ENCODE peak calls at places on chromosomes 4 and X, in four cellular contexts. One of them, this sample, is unnamed.

GRCh38 chr4:183360161-183360919 is 38.1 kb upstream of the CLDN24 start:
- DNase-seq in GM12878: no peak
- DNase-seq in K562: no peak
- DNase-seq in GM12891: no peak
- DNase-seq in this sample: no peak

GRCh38 chr4:138259801-138260200 is 17.7 kb upstream of the SLC7A11 start:
- DNase-seq in GM12878: no peak
- DNase-seq in K562: no peak
- DNase-seq in GM12891: no peak
- DNase-seq in this sample: no peak

GRCh38 chr4:110046588-110047049 is 133.9 kb downstream of the EGF start:
- DNase-seq in GM12878: no peak
- DNase-seq in K562: no peak
- DNase-seq in GM12891: no peak
- DNase-seq in this sample: no peak

GRCh38 chrX:130120746-130121504 is 10.6 kb upstream of the ELF4 start:
- DNase-seq in GM12878: no peak
- DNase-seq in K562: peak
- DNase-seq in GM12891: peak
- DNase-seq in this sample: peak

GRCh38 chr4:780730-781492 is 45.0 kb downstream of the CPLX1 start:
- DNase-seq in GM12878: no peak
- DNase-seq in K562: no peak
- DNase-seq in GM12891: no peak
- DNase-seq in this sample: no peak

GRCh38 chr4:132180020-132180427 is 969.1 kb upstream of the PCDH10 start:
- DNase-seq in GM12878: no peak
- DNase-seq in K562: no peak
- DNase-seq in GM12891: no peak
- DNase-seq in this sample: no peak

GRCh38 chr4:156571146-156571545 is 400.5 kb downstream of the PDGFC start:
- DNase-seq in GM12878: no peak
- DNase-seq in K562: no peak
- DNase-seq in GM12891: no peak
- DNase-seq in this sample: no peak

GRCh38 chrX:104987063-104987462 is 233.4 kb downstream of the TEX13A start:
- DNase-seq in GM12878: no peak
- DNase-seq in K562: no peak
- DNase-seq in GM12891: no peak
- DNase-seq in this sample: no peak

GRCh38 chrX:118347131-118347530 is 1.2 kb downstream of the WDR44 start:
- DNase-seq in GM12878: no peak
- DNase-seq in K562: peak
- DNase-seq in GM12891: no peak
- DNase-seq in this sample: no peak

GRCh38 chr4:81839347-81840042 is 367.8 kb upstream of the RASGEF1B start:
- DNase-seq in GM12878: no peak
- DNase-seq in K562: no peak
- DNase-seq in GM12891: no peak
- DNase-seq in this sample: no peak

GRCh38 chr4:52795533-52795932 is 44.3 kb upstream of the ERVMER34-1 start:
- DNase-seq in GM12878: no peak
- DNase-seq in K562: no peak
- DNase-seq in GM12891: no peak
- DNase-seq in this sample: no peak

GRCh38 chrX:7515681-7516413 is 327.1 kb upstream of the VCX start:
- DNase-seq in GM12878: no peak
- DNase-seq in K562: no peak
- DNase-seq in GM12891: no peak
- DNase-seq in this sample: no peak

GRCh38 chr4:1043658-1044468 is 32.4 kb downstream of the FGFRL1 start:
- DNase-seq in GM12878: no peak
- DNase-seq in K562: peak
- DNase-seq in GM12891: no peak
- DNase-seq in this sample: peak

GRCh38 chr4:175947117-175947722 is 118.4 kb upstream of the WDR17 start:
- DNase-seq in GM12878: no peak
- DNase-seq in K562: no peak
- DNase-seq in GM12891: no peak
- DNase-seq in this sample: no peak

GRCh38 chrX:49270249-49270921 is 792 bp downstream of the PPP1R3F start:
- DNase-seq in GM12878: no peak
- DNase-seq in K562: no peak
- DNase-seq in GM12891: no peak
- DNase-seq in this sample: no peak

DNA sequence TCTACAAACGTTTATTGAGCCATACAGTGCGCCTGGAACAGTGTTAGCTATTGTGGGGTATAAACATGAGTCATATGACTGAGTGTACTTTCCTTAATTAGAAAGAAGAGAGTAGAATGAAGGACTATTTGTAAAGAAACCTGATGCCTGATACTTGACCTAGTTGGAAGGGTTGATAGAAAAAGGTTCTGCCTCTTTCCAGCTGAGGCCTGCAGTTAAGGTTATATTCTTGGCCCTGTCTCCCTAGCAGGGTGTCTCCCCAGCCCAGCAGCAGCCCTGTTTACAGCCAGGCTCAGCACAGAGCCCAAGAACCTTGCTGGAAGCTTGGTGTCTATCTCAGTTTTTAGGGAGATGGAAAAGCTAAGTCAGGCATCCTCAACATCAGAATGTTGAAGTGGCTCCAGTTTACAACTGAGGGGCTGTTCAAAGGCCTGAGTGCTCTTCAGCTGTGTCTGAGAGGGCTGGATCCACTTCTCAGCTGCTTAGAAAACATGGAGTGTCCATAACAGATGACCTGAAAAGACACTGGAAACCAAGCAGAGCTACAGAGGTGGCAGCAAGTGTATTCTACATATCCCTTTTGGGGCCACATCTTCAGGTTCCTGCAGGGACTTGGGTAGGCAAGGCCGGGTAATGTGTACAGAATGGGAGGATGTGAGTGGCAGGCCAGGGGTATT is 21.6 kb downstream of the NYX start:
- DNase-seq in GM12878: no peak
- DNase-seq in K562: no peak
- DNase-seq in GM12891: no peak
- DNase-seq in this sample: no peak
- TF ChIP-seq POLR2AphosphoS5 in GM12878: no peak
- TF ChIP-seq POLR2AphosphoS5 in K562: no peak
- TF ChIP-seq POLR2AphosphoS5 in GM12891: no peak
- TF ChIP-seq POLR2AphosphoS5 in this sample: no peak

GRCh38 chrX:50627696-50628095 is 157.1 kb upstream of the DGKK start:
- DNase-seq in GM12878: no peak
- DNase-seq in K562: no peak
- DNase-seq in GM12891: no peak
- DNase-seq in this sample: no peak
- TF ChIP-seq SPI1 in GM12878: no peak
- TF ChIP-seq SPI1 in K562: no peak
- TF ChIP-seq SPI1 in GM12891: no peak
- TF ChIP-seq SPI1 in this sample: no peak

DNA sequence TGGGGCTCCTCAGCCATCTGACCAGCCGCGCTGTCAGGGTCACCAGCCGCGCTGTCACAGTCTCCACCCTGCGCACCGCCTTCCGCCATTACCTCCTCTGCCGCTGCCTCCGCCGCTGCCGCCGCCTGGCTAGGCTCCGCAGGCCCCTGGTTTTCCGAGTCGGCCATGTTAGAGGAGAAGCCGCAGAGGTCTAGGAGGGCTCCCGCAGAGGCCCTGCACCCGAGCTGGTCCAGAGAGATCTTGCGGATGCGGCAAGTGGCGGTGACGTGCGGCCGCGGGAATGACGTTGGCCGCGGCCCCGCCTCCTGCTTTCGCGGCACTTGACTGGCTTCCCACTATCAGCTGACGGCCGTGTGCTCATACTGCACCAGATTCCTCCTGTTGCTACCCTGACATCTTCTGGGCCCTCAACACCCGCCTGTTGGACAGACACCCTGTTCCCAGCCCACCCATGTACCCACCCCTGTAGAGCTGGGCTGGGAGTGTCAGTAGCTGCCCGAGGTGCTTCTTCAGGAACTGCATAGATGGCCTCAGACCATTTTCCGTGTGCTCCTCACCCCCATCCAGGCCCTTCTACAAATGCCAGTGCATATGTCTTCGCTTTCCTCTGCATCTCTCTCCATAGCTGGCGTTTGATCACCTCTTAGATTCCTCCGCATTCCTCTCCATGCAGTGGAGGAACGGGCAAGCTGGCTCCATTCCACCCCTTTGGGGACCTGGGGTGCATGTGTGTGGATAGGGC is at the start of gene NAP1L5:
- DNase-seq in GM12878: peak
- DNase-seq in K562: peak
- DNase-seq in GM12891: peak
- DNase-seq in this sample: peak
- TF ChIP-seq POLR2AphosphoS5 in GM12878: no peak
- TF ChIP-seq POLR2AphosphoS5 in K562: no peak
- TF ChIP-seq POLR2AphosphoS5 in GM12891: no peak
- TF ChIP-seq POLR2AphosphoS5 in this sample: peak

GRCh38 chrX:45803383-45803921 is 602.8 kb upstream of the DIPK2B start:
- DNase-seq in GM12878: no peak
- DNase-seq in K562: no peak
- DNase-seq in GM12891: no peak
- DNase-seq in this sample: peak
- TF ChIP-seq SPI1 in GM12878: no peak
- TF ChIP-seq SPI1 in K562: no peak
- TF ChIP-seq SPI1 in GM12891: no peak
- TF ChIP-seq SPI1 in this sample: no peak

GRCh38 chr4:122831515-122832196 is 5.0 kb downstream of the FGF2 start:
- DNase-seq in GM12878: no peak
- DNase-seq in K562: no peak
- DNase-seq in GM12891: no peak
- DNase-seq in this sample: no peak

GRCh38 chr4:122827258-122827887 is 742 bp downstream of the FGF2 start:
- DNase-seq in GM12878: peak
- DNase-seq in K562: peak
- DNase-seq in GM12891: peak
- DNase-seq in this sample: no peak

GRCh38 chr4:122832732-122833131 is 6.1 kb downstream of the FGF2 start:
- DNase-seq in GM12878: no peak
- DNase-seq in K562: no peak
- DNase-seq in GM12891: no peak
- DNase-seq in this sample: no peak

GRCh38 chr4:122827899-122828601 is 1.4 kb downstream of the FGF2 start:
- DNase-seq in GM12878: peak
- DNase-seq in K562: peak
- DNase-seq in GM12891: peak
- DNase-seq in this sample: no peak

GRCh38 chr4:122830392-122831095 is 3.9 kb downstream of the FGF2 start:
- DNase-seq in GM12878: no peak
- DNase-seq in K562: no peak
- DNase-seq in GM12891: no peak
- DNase-seq in this sample: no peak
- TF ChIP-seq POLR2AphosphoS5 in GM12878: no peak
- TF ChIP-seq POLR2AphosphoS5 in K562: no peak
- TF ChIP-seq POLR2AphosphoS5 in GM12891: no peak
- TF ChIP-seq POLR2AphosphoS5 in this sample: no peak

DNA sequence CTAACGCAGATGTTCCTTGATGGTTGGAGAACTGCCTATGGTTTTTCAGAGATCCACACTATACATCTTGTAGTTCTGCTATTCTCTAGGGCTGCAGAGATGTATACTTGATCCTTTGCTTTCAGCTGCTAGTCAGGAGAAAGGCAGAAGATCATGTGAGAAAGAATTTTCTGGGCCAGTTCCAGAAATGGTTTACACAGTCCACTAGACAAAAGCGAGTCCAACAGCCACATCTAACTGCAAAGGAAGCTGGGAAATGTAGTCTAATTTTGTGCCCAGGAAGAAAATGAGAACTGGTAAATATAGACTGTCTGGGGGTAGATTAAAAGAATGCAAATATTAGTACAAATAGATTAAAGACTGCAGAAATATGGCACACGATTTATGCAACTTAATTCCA is 394.3 kb upstream of the SLIT2 start:
- DNase-seq in GM12878: no peak
- DNase-seq in K562: no peak
- DNase-seq in GM12891: no peak
- DNase-seq in this sample: no peak
- TF ChIP-seq SPI1 in GM12878: no peak
- TF ChIP-seq SPI1 in K562: no peak
- TF ChIP-seq SPI1 in GM12891: no peak
- TF ChIP-seq SPI1 in this sample: no peak

GRCh38 chr4:41256740-41257256 is at the start of gene UCHL1:
- DNase-seq in GM12878: no peak
- DNase-seq in K562: no peak
- DNase-seq in GM12891: peak
- DNase-seq in this sample: no peak
- TF ChIP-seq POLR2AphosphoS5 in GM12878: no peak
- TF ChIP-seq POLR2AphosphoS5 in K562: no peak
- TF ChIP-seq POLR2AphosphoS5 in GM12891: no peak
- TF ChIP-seq POLR2AphosphoS5 in this sample: no peak

DNA sequence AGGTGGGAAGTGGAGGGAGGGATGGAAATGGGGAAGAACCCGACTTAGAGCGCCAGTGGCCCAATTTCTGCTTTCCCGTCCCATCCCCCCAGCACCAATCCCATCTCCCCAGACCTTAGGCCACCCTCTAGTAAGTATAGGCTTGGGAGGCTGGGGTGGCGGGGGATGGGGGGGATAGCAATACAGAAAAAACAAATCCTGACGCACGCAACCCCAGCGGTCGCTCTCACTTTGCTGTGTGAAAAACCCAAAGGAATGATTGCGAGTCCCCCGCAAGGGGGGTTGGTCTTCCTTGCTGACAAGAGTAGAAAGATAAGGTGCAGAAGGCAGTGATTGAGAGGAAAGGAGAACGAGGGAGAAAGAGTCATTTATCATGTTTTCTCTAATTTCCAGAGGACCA is 854 bp downstream of the CPE start:
- DNase-seq in GM12878: no peak
- DNase-seq in K562: no peak
- DNase-seq in GM12891: no peak
- DNase-seq in this sample: no peak
- TF ChIP-seq SPI1 in GM12878: no peak
- TF ChIP-seq SPI1 in K562: no peak
- TF ChIP-seq SPI1 in GM12891: no peak
- TF ChIP-seq SPI1 in this sample: no peak